ENCODE peak calls at places on chromosomes 3 and 15, in four cellular contexts. One of them, this sample, is unnamed.

GRCh38 chr3:70992557-70992956 is 591.0 kb downstream of the FOXP1 start:
- DNase-seq in MCF 10A: no peak
- DNase-seq in stomach: no peak
- DNase-seq in psoas muscle: no peak
- DNase-seq in this sample: no peak

GRCh38 chr3:187740446-187741399 is 4.5 kb downstream of the BCL6 start:
- DNase-seq in MCF 10A: peak
- DNase-seq in stomach: peak
- DNase-seq in psoas muscle: peak
- DNase-seq in this sample: no peak

GRCh38 chr3:142029052-142029642 is 120.2 kb downstream of the TFDP2 start:
- DNase-seq in MCF 10A: no peak
- DNase-seq in stomach: no peak
- DNase-seq in psoas muscle: no peak
- DNase-seq in this sample: no peak

GRCh38 chr3:130516645-130517512 is at the start of gene COL6A6:
- DNase-seq in MCF 10A: no peak
- DNase-seq in stomach: no peak
- DNase-seq in psoas muscle: no peak
- DNase-seq in this sample: no peak

GRCh38 chr3:138332472-138333073 is 2.9 kb upstream of the NME9 start:
- DNase-seq in MCF 10A: peak
- DNase-seq in stomach: no peak
- DNase-seq in psoas muscle: no peak
- DNase-seq in this sample: no peak

GRCh38 chr15:26875476-26875850 is 8.6 kb downstream of the GABRA5 start:
- DNase-seq in MCF 10A: no peak
- DNase-seq in stomach: no peak
- DNase-seq in psoas muscle: no peak
- DNase-seq in this sample: no peak

GRCh38 chr15:54388746-54389145 is 410.5 kb downstream of the UNC13C start:
- DNase-seq in MCF 10A: no peak
- DNase-seq in stomach: no peak
- DNase-seq in psoas muscle: no peak
- DNase-seq in this sample: no peak

GRCh38 chr3:126921425-126921824 is 61.5 kb upstream of the PLXNA1 start:
- DNase-seq in MCF 10A: no peak
- DNase-seq in stomach: no peak
- DNase-seq in psoas muscle: no peak
- DNase-seq in this sample: no peak

GRCh38 chr3:188507244-188507720 is 353.3 kb downstream of the LPP start:
- DNase-seq in MCF 10A: peak
- DNase-seq in stomach: no peak
- DNase-seq in psoas muscle: no peak
- DNase-seq in this sample: peak

GRCh38 chr3:53354945-53355498 is 7.7 kb upstream of the DCP1A start:
- DNase-seq in MCF 10A: no peak
- DNase-seq in stomach: no peak
- DNase-seq in psoas muscle: no peak
- DNase-seq in this sample: no peak

DNA sequence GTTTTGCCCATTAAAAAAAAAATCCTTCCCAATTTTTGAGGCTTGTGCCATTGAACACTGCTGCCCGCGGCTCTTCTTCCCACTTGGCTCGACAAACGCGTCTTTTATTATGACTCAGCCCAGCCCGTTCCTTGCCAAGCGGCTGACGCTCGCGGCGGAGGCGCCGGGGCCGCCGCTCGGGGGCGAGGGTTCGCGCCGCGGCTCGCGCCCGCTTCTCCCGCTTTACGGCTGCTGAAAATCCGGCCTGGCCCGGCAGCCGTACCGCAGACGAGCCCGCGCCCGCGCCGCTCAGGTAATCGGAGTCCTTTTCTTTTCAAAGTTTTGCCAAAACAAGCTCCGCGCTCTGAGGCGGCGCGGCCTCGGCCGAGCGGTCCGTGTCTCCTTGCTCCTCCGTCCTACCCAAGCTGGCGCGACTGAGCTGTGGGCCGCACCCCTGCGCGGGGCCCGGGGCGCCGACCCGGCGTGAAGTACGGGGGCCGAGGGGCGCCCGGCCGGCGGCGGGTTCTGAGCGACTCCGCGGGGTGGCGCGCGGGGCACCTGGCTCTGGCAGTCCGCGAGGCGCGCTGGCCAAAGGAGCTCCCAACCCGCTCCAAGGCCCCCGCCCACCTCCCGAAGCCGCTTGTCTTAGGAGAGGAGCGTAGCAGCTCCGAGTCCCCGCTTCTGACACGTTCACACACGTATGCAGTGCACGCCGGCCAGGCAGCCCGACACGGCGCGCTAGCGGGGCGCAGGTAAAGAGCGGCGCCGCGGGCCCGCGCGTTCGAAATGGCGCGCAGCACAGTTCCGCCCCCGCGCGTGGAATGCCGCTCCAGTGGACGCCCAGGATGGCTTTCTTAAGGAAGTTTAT is 418.2 kb upstream of the NAALADL2 start:
- DNase-seq in MCF 10A: peak
- DNase-seq in stomach: peak
- DNase-seq in psoas muscle: peak
- DNase-seq in this sample: peak
- TF ChIP-seq CTCF in MCF 10A: no peak
- TF ChIP-seq CTCF in stomach: no peak
- TF ChIP-seq CTCF in psoas muscle: no peak
- TF ChIP-seq CTCF in this sample: no peak

GRCh38 chr15:29933043-29933442 is 110.8 kb upstream of the TJP1 start:
- DNase-seq in MCF 10A: no peak
- DNase-seq in stomach: no peak
- DNase-seq in psoas muscle: no peak
- DNase-seq in this sample: no peak

GRCh38 chr15:29934251-29934650 is 112.0 kb upstream of the TJP1 start:
- DNase-seq in MCF 10A: peak
- DNase-seq in stomach: no peak
- DNase-seq in psoas muscle: no peak
- DNase-seq in this sample: no peak

GRCh38 chr15:29937956-29938355 is 115.7 kb upstream of the TJP1 start:
- DNase-seq in MCF 10A: peak
- DNase-seq in stomach: no peak
- DNase-seq in psoas muscle: no peak
- DNase-seq in this sample: no peak

GRCh38 chr15:29936353-29937049 is 114.2 kb upstream of the TJP1 start:
- DNase-seq in MCF 10A: peak
- DNase-seq in stomach: no peak
- DNase-seq in psoas muscle: no peak
- DNase-seq in this sample: no peak

DNA sequence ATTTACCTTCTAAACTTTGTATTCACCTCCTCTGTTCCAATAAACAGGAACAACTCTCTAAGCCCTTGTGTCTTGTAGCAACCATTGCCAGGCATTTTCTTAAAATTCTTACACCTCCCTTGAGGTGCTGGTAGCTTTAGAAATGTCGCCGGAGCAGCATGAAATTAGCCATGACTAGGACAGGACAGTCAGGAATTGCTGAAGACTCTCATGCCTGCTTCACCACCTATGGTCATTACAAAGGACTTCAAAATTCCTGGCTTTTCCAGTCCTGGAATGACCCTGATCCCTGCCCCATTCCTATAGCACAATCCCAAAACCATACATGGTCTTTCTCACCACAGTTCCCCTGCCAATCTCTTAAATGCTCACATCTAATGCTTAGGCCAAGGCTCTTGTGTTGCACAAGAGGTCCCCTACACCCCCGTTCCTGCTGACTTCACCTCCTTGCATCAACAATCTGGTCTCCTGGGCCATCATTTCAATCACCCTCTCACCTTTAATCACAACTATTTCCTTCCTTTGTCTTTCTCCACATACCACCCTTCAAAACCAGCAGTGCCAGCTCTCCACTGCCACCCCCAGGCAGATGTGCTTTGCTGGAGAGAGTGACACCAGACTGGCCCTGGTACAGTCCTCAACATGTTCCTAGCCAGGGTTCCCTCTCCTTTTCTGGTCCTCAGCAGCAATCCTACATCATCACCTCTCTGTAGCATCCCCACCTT is 113.2 kb upstream of the TJP1 start:
- DNase-seq in MCF 10A: peak
- DNase-seq in stomach: peak
- DNase-seq in psoas muscle: no peak
- DNase-seq in this sample: no peak
- TF ChIP-seq CTCF in MCF 10A: no peak
- TF ChIP-seq CTCF in stomach: peak
- TF ChIP-seq CTCF in psoas muscle: no peak
- TF ChIP-seq CTCF in this sample: peak

DNA sequence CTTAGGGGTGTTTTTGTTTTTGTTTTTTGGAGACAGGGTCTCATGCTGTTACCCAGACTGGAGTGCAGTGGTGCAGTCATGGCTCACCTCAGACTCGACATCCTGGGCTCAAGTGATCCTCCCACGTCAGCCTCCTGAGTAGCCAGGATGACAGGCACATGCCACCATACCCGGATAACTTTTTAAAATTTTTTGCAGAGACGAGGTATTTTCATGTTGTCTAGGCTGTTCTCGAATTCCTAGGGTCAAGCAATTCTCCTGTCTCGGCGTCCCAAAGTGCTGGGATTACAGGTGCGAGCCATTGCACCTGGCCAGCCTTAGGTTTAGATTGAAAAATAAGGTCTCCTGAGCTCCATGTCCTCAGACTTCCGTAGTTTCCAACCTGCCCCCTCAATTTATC is 14.2 kb upstream of the ANXA2 start:
- DNase-seq in MCF 10A: no peak
- DNase-seq in stomach: no peak
- DNase-seq in psoas muscle: no peak
- DNase-seq in this sample: no peak
- TF ChIP-seq CTCF in MCF 10A: no peak
- TF ChIP-seq CTCF in stomach: no peak
- TF ChIP-seq CTCF in psoas muscle: no peak
- TF ChIP-seq CTCF in this sample: no peak

DNA sequence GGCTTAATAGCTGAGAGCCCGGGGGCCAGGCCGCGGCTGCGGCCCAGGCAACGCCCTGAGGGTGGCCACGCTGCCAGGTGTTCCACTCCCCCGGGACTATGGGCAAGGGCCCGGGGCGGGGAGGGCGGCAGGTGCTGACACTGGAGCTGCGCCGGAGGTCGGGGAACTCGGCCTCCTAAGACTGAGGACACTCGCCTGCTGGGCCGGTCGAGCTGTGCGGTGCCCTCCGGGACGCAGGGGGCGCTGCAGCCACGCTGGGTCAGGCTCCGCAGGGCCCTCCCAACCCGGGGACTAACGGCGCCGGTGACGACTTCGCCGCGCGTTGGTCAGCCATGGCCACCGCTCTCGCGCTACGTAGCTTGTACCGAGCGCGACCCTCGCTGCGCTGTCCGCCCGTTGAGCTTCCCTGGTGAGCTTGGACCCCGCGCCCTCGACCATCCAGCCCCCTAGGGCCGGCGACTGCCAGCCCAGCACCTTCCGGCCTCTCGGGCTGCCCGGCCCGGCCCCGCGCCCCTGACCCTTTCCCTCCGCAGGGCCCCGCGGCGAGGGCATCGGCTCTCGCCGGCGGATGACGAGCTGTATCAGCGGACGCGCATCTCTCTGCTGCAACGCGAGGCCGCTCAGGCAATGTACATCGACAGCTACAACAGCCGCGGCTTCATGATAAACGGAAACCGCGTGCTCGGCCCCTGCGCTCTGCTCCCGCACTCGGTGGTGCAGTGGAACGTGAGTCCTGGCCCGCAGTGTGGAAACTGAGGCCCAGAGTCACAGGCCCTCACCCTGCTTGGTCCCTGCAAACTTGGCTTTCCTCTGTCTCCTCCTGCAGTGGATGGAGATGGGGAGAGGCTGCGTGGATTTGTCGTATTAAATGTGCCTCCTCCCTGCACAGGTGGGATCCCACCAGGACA is at the start of gene NDUFAF3:
- DNase-seq in MCF 10A: peak
- DNase-seq in stomach: peak
- DNase-seq in psoas muscle: peak
- DNase-seq in this sample: peak
- TF ChIP-seq CTCF in MCF 10A: peak
- TF ChIP-seq CTCF in stomach: peak
- TF ChIP-seq CTCF in psoas muscle: peak
- TF ChIP-seq CTCF in this sample: peak

GRCh38 chr3:39910828-39911464 is 101.5 kb downstream of the MYRIP start:
- DNase-seq in MCF 10A: peak
- DNase-seq in stomach: no peak
- DNase-seq in psoas muscle: no peak
- DNase-seq in this sample: no peak

GRCh38 chr3:39910135-39910534 is 100.7 kb downstream of the MYRIP start:
- DNase-seq in MCF 10A: no peak
- DNase-seq in stomach: no peak
- DNase-seq in psoas muscle: no peak
- DNase-seq in this sample: no peak

GRCh38 chr3:39905788-39906187 is 96.4 kb downstream of the MYRIP start:
- DNase-seq in MCF 10A: no peak
- DNase-seq in stomach: no peak
- DNase-seq in psoas muscle: no peak
- DNase-seq in this sample: no peak

GRCh38 chr3:39911465-39912309 is 102.3 kb downstream of the MYRIP start:
- DNase-seq in MCF 10A: peak
- DNase-seq in stomach: no peak
- DNase-seq in psoas muscle: no peak
- DNase-seq in this sample: no peak

DNA sequence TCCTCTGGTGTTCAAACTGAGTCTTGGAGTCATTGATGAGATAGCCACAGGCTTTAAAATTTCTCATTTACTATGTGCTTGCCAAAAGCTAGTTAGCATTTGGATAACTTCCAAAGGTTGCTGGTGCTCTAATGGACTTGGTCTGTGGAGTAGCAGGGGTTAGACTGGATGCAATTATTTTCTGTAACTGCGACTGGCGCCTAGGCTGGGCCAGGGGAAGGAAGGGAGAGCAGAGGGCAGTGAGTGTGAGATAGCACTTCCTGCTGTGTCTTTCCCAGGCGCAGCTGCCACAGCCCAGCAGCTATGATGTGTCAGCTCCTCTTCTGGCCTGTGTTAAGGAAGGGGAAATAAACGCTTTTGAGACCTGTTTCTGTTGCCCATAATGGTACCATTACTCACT is 98.6 kb downstream of the MYRIP start:
- DNase-seq in MCF 10A: no peak
- DNase-seq in stomach: no peak
- DNase-seq in psoas muscle: no peak
- DNase-seq in this sample: no peak
- TF ChIP-seq CTCF in MCF 10A: no peak
- TF ChIP-seq CTCF in stomach: no peak
- TF ChIP-seq CTCF in psoas muscle: no peak
- TF ChIP-seq CTCF in this sample: no peak

GRCh38 chr15:45854455-45855202 is 219.8 kb downstream of the SQOR start:
- DNase-seq in MCF 10A: no peak
- DNase-seq in stomach: no peak
- DNase-seq in psoas muscle: no peak
- DNase-seq in this sample: no peak

GRCh38 chr15:45857295-45857694 is 222.5 kb downstream of the SQOR start:
- DNase-seq in MCF 10A: no peak
- DNase-seq in stomach: no peak
- DNase-seq in psoas muscle: no peak
- DNase-seq in this sample: no peak

GRCh38 chr15:45858491-45858890 is 223.7 kb downstream of the SQOR start:
- DNase-seq in MCF 10A: no peak
- DNase-seq in stomach: no peak
- DNase-seq in psoas muscle: no peak
- DNase-seq in this sample: no peak

GRCh38 chr15:45855907-45856579 is 221.2 kb downstream of the SQOR start:
- DNase-seq in MCF 10A: peak
- DNase-seq in stomach: no peak
- DNase-seq in psoas muscle: no peak
- DNase-seq in this sample: peak

GRCh38 chr15:45855210-45855906 is 220.5 kb downstream of the SQOR start:
- DNase-seq in MCF 10A: no peak
- DNase-seq in stomach: peak
- DNase-seq in psoas muscle: no peak
- DNase-seq in this sample: no peak
- TF ChIP-seq CTCF in MCF 10A: no peak
- TF ChIP-seq CTCF in stomach: no peak
- TF ChIP-seq CTCF in psoas muscle: no peak
- TF ChIP-seq CTCF in this sample: no peak

This sample was measured in kidney epithelial cell.